ENCODE peak calls at places on chromosomes 16 and 17, in four cellular contexts. H, Z, I and K are unnamed samples.

GRCh38 chr17:79095345-79096055 is 20.9 kb downstream of the ENGASE start:
- DNase-seq in I (no peak), H (no peak), Z (no peak), K (no peak)

GRCh38 chr16:84138824-84139627 is 6.0 kb downstream of the HSDL1 start:
- DNase-seq in Z (no peak), I (peak; percentile 52), H (peak; percentile 54), K (peak; percentile 86)

GRCh38 chr16:6023449-6023848 is 925.9 kb upstream of the EEF2KMT start:
- DNase-seq in Z (no peak), H (no peak), I (no peak), K (no peak)

GRCh38 chr16:13138528-13138927 is 237.1 kb downstream of the SHISA9 start:
- DNase-seq in I (no peak), H (no peak), Z (no peak), K (no peak)

GRCh38 chr17:51951737-51952136 is 206.8 kb downstream of the CA10 start:
- DNase-seq in I (no peak), H (no peak), Z (no peak), K (no peak)

GRCh38 chr17:65057520-65058075 is 1.1 kb upstream of the GNA13 start:
- DNase-seq in H (no peak), I (no peak), Z (no peak), K (no peak)

GRCh38 chr17:73318861-73319260 is 7.1 kb upstream of the CDC42EP4 start:
- DNase-seq in I (no peak), Z (no peak), H (no peak), K (no peak)

GRCh38 chr17:7838291-7839075 is 4.5 kb downstream of the KDM6B start:
- DNase-seq in I (peak; percentile 78), Z (peak; percentile 91), H (peak; percentile 75), K (no peak)

GRCh38 chr16:65200857-65201256 is 79.0 kb upstream of the CDH11 start:
- DNase-seq in Z (no peak), H (peak; percentile 6), I (peak; percentile 30), K (no peak)

GRCh38 chr17:39555368-39555767 is 52.4 kb downstream of the NEUROD2 start:
- DNase-seq in I (no peak), H (no peak), Z (no peak), K (no peak)

GRCh38 chr16:86992587-86992986 is 324.6 kb downstream of the C16orf95 start:
- DNase-seq in Z (no peak), I (no peak), H (peak; percentile 42), K (no peak)

GRCh38 chr17:34579979-34580684 is 750 bp downstream of the TMEM132E start:
- DNase-seq in Z (no peak), H (no peak), I (no peak), K (peak; percentile 21)

GRCh38 chr17:35942588-35943186 is 826 bp downstream of the LYZL6 start:
- DNase-seq in Z (no peak), I (no peak), H (no peak), K (no peak)

GRCh38 chr17:50630524-50631194 is 4.0 kb upstream of the ABCC3 start:
- DNase-seq in Z (peak; percentile 48), I (no peak), H (no peak), K (peak; percentile 56)

GRCh38 chr17:49717371-49717841 is 9.6 kb upstream of the SLC35B1 start:
- DNase-seq in I (no peak), Z (no peak), H (no peak), K (no peak)

GRCh38 chr17:38628441-38628840 is 22.7 kb upstream of the SRCIN1 start:
- DNase-seq in Z (peak; percentile 22), I (peak; percentile 6), H (no peak), K (no peak)

GRCh38 chr17:10033449-10033848 is 128.4 kb upstream of the RCVRN start:
- DNase-seq in Z (peak; percentile 3), I (no peak), H (no peak), K (no peak)

GRCh38 chr17:64022631-64023063 is 2.2 kb upstream of the ICAM2 start:
- DNase-seq in H (no peak), Z (no peak), I (no peak), K (no peak)

GRCh38 chr16:3458278-3458851 is 14.9 kb downstream of the NAA60 start:
- DNase-seq in Z (peak; percentile 29), I (peak; percentile 49), H (peak; percentile 60), K (no peak)

GRCh38 chr16:4891886-4892216 is 44.6 kb downstream of the UBN1 start:
- DNase-seq in Z (no peak), H (no peak), I (no peak), K (no peak)

GRCh38 chr17:47776330-47777197 is 43.5 kb downstream of the TBX21 start:
- DNase-seq in Z (peak; percentile 55), H (peak; percentile 24), I (peak; percentile 42), K (peak; percentile 46)

DNA sequence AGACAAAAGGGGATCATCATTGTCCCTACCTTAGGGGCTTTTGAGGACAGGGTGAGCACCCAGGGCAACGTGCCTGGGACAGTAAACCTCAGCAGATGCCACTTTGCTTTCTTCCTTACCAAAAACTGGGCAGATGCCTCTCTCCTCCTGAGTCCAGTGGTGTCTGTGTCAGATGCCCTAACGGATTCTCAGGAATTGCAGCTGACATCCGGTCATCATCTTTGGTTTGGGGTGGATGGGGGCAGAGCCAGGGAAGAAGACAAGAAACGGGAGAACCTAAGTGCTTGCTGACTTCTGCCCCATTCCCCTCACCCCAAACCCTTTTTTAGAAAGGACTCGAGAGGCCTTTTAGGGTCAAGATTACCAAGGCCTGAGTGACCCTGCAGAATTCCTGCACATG is 187.5 kb downstream of the MSI2 start:
- DNase-seq in I (no peak), Z (no peak), H (no peak), K (no peak)
- H3K27ac ChIP-seq in I (no peak overlapping the region), Z (peak overlapping the region; percentile 82), H (no peak overlapping the region), K (no peak overlapping the region)

GRCh38 chr17:69425978-69426377 is 11.5 kb downstream of the MAP2K6 start:
- DNase-seq in I (no peak), Z (no peak), H (no peak), K (no peak)
- H3K4me1 ChIP-seq in I (no peaks in the 10 kb centered on the region), Z (peaks cover 10% of the 10 kb centered on the region), H (no peaks in the 10 kb centered on the region), K (no peaks in the 10 kb centered on the region)

DNA sequence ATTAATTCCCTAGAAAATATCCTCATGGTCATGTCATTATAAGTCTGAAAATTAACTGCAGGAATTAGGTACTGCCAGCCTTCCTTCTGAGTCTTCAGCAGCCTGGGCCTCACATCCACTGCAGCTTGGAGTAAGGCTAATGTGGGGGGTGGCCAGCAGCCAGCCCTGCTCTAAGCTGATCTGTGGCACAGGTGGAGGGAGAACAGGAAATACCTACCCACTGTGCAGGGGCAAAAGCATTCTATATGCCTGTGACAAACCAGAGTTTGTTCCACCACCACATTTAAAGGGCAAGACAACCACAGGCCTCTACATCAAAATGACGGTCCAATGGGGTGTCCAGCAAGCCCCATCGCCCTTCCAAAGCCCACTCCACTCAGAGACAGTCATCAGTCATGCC is 9.4 kb downstream of the NPRL3 start:
- DNase-seq in I (no peak), H (no peak), Z (no peak), K (no peak)
- H4K20me1 ChIP-seq in I (peaks cover 38% of the 10 kb centered on the region), H (no peaks in the 10 kb centered on the region), Z (no peaks in the 10 kb centered on the region), K (no peaks in the 10 kb centered on the region)

GRCh38 chr17:31593806-31594205 is 202.3 kb downstream of the RAB11FIP4 start:
- DNase-seq in Z (no peak), I (peak; percentile 89), H (peak; percentile 89), K (no peak)
- H3K27ac ChIP-seq in Z (no peak overlapping the region), I (peak overlapping the region; percentile 62), H (peak overlapping the region; percentile 55), K (no peak overlapping the region)